ENCODE peak calls at places on chromosomes 2 and 18, in four cellular contexts. O is H9, Y is mesenchymal stem cell, B is neuronal stem cell. A is an unnamed sample.

GRCh38 chr2:10407432-10407831 is 40.7 kb downstream of the ODC1 start:
- DNase-seq in Y (no peak), O (no peak), B (no peak), A (no peak)

GRCh38 chr2:23482607-23483006 is 97.6 kb downstream of the KLHL29 start:
- DNase-seq in O (no peak), B (no peak), Y (no peak), A (peak)

GRCh38 chr2:202375006-202375610 is 1.0 kb upstream of the BMPR2 start:
- DNase-seq in O (peak), Y (peak), B (peak), A (peak)

GRCh38 chr2:38572167-38572566 is 30.6 kb downstream of the HNRNPLL start:
- DNase-seq in O (no peak), B (no peak), Y (peak), A (peak)

GRCh38 chr18:319745-320144 is 51.9 kb upstream of the THOC1 start:
- DNase-seq in Y (no peak), B (no peak), O (no peak), A (no peak)

GRCh38 chr2:8966123-8966908 is 37.2 kb downstream of the MBOAT2 start:
- DNase-seq in B (no peak), O (no peak), Y (no peak), A (peak)

GRCh38 chr18:6929370-6930102 is 188.1 kb downstream of the LAMA1 start:
- DNase-seq in O (peak), Y (no peak), B (no peak), A (no peak)

GRCh38 chr2:8620611-8621382 is 61.1 kb upstream of the ID2 start:
- DNase-seq in Y (no peak), B (no peak), O (no peak), A (peak)

GRCh38 chr2:113240915-113241911 is 37.5 kb downstream of the PAX8 start:
- DNase-seq in Y (peak), B (no peak), O (no peak), A (peak)

GRCh38 chr2:129188451-129188850 is 791.0 kb upstream of the RAB6C start:
- DNase-seq in Y (no peak), B (no peak), O (no peak), A (no peak)

GRCh38 chr2:129192841-129193253 is 786.6 kb upstream of the RAB6C start:
- DNase-seq in Y (no peak), B (no peak), O (no peak), A (no peak)

GRCh38 chr2:129189617-129190016 is 789.8 kb upstream of the RAB6C start:
- DNase-seq in B (no peak), O (peak), Y (no peak), A (no peak)

GRCh38 chr2:129193961-129194360 is 785.5 kb upstream of the RAB6C start:
- DNase-seq in B (no peak), O (peak), Y (no peak), A (no peak)

DNA sequence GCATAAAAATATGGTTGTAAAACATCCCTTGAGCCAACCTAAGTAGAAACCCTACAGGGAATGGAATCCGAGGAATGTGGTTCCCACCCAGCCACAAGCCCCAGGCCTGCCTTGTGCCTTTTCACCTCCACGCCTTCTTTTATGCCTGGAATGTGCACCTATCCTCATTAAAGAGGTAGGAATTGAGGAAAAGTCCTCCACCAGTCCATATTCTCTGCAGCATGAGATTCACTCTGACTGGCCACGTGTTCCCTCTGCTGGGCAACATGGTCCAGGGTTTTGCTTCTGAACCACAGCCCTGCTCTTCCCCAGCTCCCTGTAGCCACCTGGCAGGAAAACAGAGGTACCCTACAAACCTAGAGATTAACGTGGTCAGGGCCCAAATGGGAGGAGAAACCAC is 787.9 kb upstream of the RAB6C start:
- DNase-seq in Y (no peak), O (peak), B (peak), A (no peak)
- H3K14ac ChIP-seq in Y (no peak), O (peak), B (no peak), A (no peak)

GRCh38 chr2:96604104-96604503 is 34.0 kb downstream of the KANSL3 start:
- DNase-seq in Y (no peak), O (no peak), B (no peak), A (no peak)
- H3K9ac ChIP-seq in Y (no peak), O (no peak), B (no peak), A (no peak)

GRCh38 chr2:129187379-129187778 is 792.1 kb upstream of the RAB6C start:
- DNase-seq in O (no peak), B (no peak), Y (no peak), A (no peak)

DNA sequence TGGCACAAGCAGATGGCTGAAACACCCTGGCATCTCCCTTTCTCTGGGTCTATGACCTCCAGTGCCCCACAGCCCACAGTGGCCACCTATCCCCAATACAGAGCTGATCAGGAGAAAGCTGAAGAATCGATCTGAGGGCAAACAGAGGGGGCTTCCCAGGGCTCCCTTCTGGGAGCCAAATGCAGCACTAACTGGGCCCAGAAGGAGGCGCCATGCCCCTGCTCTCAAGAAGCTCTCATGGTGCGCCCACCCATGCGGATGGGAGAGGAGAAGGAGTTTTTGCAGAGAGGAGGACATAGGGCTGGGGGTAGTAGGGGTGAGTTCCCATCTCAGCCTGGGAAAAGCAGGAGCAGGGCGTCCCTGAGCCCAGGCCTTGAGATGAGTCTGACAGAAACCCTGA is 787.3 kb upstream of the RAB6C start:
- DNase-seq in Y (no peak), O (peak), B (no peak), A (no peak)
- H3K14ac ChIP-seq in Y (no peak), O (peak), B (no peak), A (no peak)

DNA sequence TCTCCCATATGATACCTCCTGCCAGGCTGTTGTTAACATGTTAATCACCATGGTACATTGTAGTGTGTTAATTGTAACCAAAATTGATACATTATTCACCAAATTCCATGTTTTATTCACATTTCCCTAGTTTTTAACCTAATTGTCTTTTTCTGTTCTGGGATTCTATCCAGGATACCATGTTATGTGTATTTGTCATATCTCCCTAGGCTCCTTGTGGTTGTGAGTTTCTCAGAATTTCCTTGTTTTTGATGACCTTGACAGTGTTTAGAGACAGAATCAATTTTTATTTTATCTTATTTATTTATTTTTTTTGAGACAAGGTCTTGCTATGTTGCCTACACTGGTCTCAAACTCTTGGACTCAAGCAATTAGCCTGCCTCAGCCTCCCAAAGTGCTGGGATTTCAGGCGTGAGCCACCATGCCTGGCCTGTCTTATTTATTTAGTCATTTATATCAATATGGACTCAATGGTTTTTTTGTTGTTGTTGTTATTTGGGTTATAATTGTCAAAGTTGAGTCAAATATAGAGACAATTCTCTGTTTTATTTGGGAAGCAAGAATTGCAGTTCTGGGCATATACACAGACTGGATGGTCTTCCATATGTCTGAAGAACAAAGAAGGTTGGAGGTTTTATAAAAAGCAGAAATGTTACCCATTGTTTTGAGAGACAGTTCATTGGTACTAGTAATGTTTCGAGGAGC is 42.6 kb downstream of the INPP4A start:
- DNase-seq in O (no peak), B (no peak), Y (no peak), A (no peak)
- H3K9ac ChIP-seq in O (no peak), B (no peak), Y (no peak), A (no peak)

GRCh38 chr2:240136671-240137292 is 677 bp upstream of the COPS9 start:
- DNase-seq in O (peak), B (no peak), Y (no peak), A (no peak)

GRCh38 chr2:240136013-240136670 is at the start of gene COPS9:
- DNase-seq in B (peak), O (peak), Y (peak), A (peak)

GRCh38 chr2:240134956-240135520 is 1.1 kb downstream of the COPS9 start:
- DNase-seq in O (peak), Y (no peak), B (no peak), A (no peak)

GRCh38 chr2:240134466-240134865 is 1.6 kb downstream of the COPS9 start:
- DNase-seq in O (peak), Y (no peak), B (no peak), A (no peak)

DNA sequence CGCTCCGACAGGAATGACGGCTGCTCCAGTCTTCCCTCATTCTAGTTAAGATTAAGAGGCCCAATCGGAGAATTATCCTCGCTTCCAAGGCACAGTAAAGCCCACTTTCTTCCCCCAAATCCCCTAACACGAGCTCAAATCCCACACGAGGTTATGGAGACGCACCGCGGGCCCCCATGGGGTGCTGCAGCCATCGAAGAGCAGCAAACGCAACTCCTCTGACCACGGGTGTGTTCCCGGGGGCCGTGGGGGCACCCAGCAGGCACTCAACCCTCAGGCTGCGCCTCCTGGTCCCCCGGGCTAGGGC is 446 bp downstream of the COPS9 start:
- DNase-seq in O (no peak), B (no peak), Y (no peak), A (no peak)
- H3K14ac ChIP-seq in O (peak), B (no peak), Y (no peak), A (peak)

A was measured in IMR-90.